ENCODE peak calls at places on chromosomes 2 and 18, in four cellular contexts. T, G, N and H are unnamed samples.

GRCh38 chr2:36556847-36557246 is 41.1 kb downstream of the FEZ2 start:
- DNase-seq in T (no peak), G (peak; percentile 72), N (no peak), H (no peak)

GRCh38 chr2:112640800-112641675 is 4.7 kb upstream of the SLC20A1 start:
- DNase-seq in T (no peak), G (peak; percentile 94), N (no peak), H (no peak)

GRCh38 chr2:16255120-16255519 is 314.8 kb downstream of the MYCN start:
- DNase-seq in T (no peak), G (peak; percentile 0), N (no peak), H (no peak)

GRCh38 chr2:215409331-215410127 is 26.3 kb downstream of the FN1 start:
- DNase-seq in T (no peak), G (peak; percentile 45), N (no peak), H (no peak)

GRCh38 chr2:127094509-127095366 is 12.2 kb downstream of the BIN1 start:
- DNase-seq in T (no peak), G (no peak), N (no peak), H (no peak)

GRCh38 chr2:62305421-62306176 is 109.7 kb downstream of the B3GNT2 start:
- DNase-seq in T (peak; percentile 24), G (no peak), N (peak; percentile 71), H (no peak)

GRCh38 chr18:46916551-46917107 is 678 bp downstream of the PIAS2 start:
- DNase-seq in T (peak; percentile 36), G (peak; percentile 51), N (peak; percentile 54), H (peak; percentile 65)

GRCh38 chr2:47094519-47095155 is 60.5 kb downstream of the STPG4 start:
- DNase-seq in T (no peak), G (no peak), N (no peak), H (no peak)

GRCh38 chr2:149357058-149357457 is 26.7 kb downstream of the LYPD6 start:
- DNase-seq in T (peak; percentile 20), G (no peak), N (no peak), H (no peak)

GRCh38 chr2:113791697-113792590 is 35.5 kb upstream of the SLC35F5 start:
- DNase-seq in T (no peak), G (peak; percentile 62), N (peak; percentile 69), H (peak; percentile 43)

GRCh38 chr2:17901246-17901645 is 22.8 kb downstream of the KCNS3 start:
- DNase-seq in T (peak; percentile 98), G (no peak), N (no peak), H (no peak)

GRCh38 chr2:120539937-120540718 is 194.2 kb downstream of the INHBB start:
- DNase-seq in T (peak; percentile 35), G (peak; percentile 91), N (no peak), H (no peak)

GRCh38 chr2:46010925-46011490 is 286.2 kb upstream of the EPAS1 start:
- DNase-seq in T (peak; percentile 28), G (peak; percentile 80), N (peak; percentile 38), H (peak; percentile 56)

GRCh38 chr2:240983996-240984498 is 14.4 kb upstream of the SNED1 start:
- DNase-seq in T (no peak), G (no peak), N (no peak), H (no peak)

GRCh38 chr2:184644685-184645084 is 46.4 kb downstream of the ZNF804A start:
- DNase-seq in T (no peak), G (peak; percentile 39), N (no peak), H (no peak)

GRCh38 chr18:45357681-45358470 is 257.4 kb upstream of the SLC14A2 start:
- DNase-seq in T (no peak), G (no peak), N (no peak), H (no peak)

GRCh38 chr2:20106746-20107145 is 55.3 kb upstream of the LAPTM4A start:
- DNase-seq in T (peak; percentile 81), G (no peak), N (no peak), H (no peak)